ENCODE peak calls at places on chromosome 21, in seven cellular contexts. G is HFF-Myc, T is right lobe of liver, W is cardiac fibroblast, Y is H7, R is right cardiac atrium, N is heart right ventricle. K is an unnamed sample.

GRCh38 chr21:28142692-28143091 is 850.0 kb downstream of the LTN1 start:
- DNase-seq in G (peak; percentile 49), T (no peak), W (peak; percentile 46), Y (no peak), R (no peak), N (no peak), K (no peak)

GRCh38 chr21:25999935-26000582 is 170.5 kb downstream of the APP start:
- DNase-seq in G (no peak), T (no peak), W (no peak), Y (no peak), R (peak; percentile 34), N (no peak), K (no peak)

GRCh38 chr21:24163539-24163938 is 1443.7 kb downstream of the MRPL39 start:
- DNase-seq in G (no peak), T (no peak), W (no peak), Y (no peak), R (no peak), N (no peak), K (no peak)

GRCh38 chr21:32475162-32475812 is 62.8 kb downstream of the EVA1C start:
- DNase-seq in G (peak; percentile 15), T (no peak), W (peak; percentile 88), Y (no peak), R (no peak), N (no peak), K (no peak)

GRCh38 chr21:34915364-34915834 is 133.7 kb downstream of the RUNX1 start:
- DNase-seq in G (no peak), T (no peak), W (peak; percentile 25), Y (no peak), R (no peak), N (no peak), K (no peak)

GRCh38 chr21:36429672-36430546 is 44.7 kb downstream of the CHAF1B start:
- DNase-seq in G (peak; percentile 97), T (peak; percentile 59), W (peak; percentile 96), Y (peak; percentile 71), R (peak; percentile 87), N (peak; percentile 64), K (peak; percentile 91)

GRCh38 chr21:32392299-32392879 is 423 bp downstream of the URB1 start:
- DNase-seq in G (no peak), T (no peak), W (no peak), Y (no peak), R (no peak), N (no peak), K (no peak)

GRCh38 chr21:34795152-34796141 is 126.7 kb downstream of the CLIC6 start:
- DNase-seq in G (no peak), T (peak; percentile 70), W (peak; percentile 64), Y (no peak), R (no peak), N (no peak), K (no peak)

GRCh38 chr21:42460391-42461184 is 35.4 kb downstream of the RSPH1 start:
- DNase-seq in G (no peak), T (peak; percentile 40), W (no peak), Y (no peak), R (no peak), N (no peak), K (peak; percentile 45)

GRCh38 chr21:28776251-28776650 is 216.4 kb downstream of the LTN1 start:
- DNase-seq in G (no peak), T (no peak), W (peak; percentile 59), Y (no peak), R (no peak), N (no peak), K (no peak)

GRCh38 chr21:35026617-35027557 is 22.2 kb downstream of the RUNX1 start:
- DNase-seq in G (no peak), T (peak; percentile 60), W (peak; percentile 69), Y (peak; percentile 66), R (peak; percentile 84), N (peak; percentile 66), K (peak; percentile 74)

GRCh38 chr21:42535602-42536171 is 22.0 kb downstream of the SLC37A1 start:
- DNase-seq in G (no peak), T (peak; percentile 94), W (no peak), Y (no peak), R (no peak), N (no peak), K (no peak)

GRCh38 chr21:14737922-14738321 is 191.8 kb upstream of the SAMSN1 start:
- DNase-seq in G (peak; percentile 16), T (no peak), W (peak; percentile 71), Y (peak; percentile 12), R (no peak), N (no peak), K (no peak)

GRCh38 chr21:41953831-41954653 is at the start of gene C2CD2:
- DNase-seq in G (peak; percentile 42), T (peak; percentile 82), W (peak; percentile 82), Y (peak; percentile 98), R (peak; percentile 88), N (peak; percentile 82), K (peak; percentile 89)

GRCh38 chr21:14591882-14592281 is 45.8 kb upstream of the SAMSN1 start:
- DNase-seq in G (no peak), T (peak; percentile 76), W (peak; percentile 79), Y (no peak), R (peak; percentile 60), N (no peak), K (no peak)

GRCh38 chr21:15852146-15852545 is 122.4 kb downstream of the USP25 start:
- DNase-seq in G (no peak), T (no peak), W (no peak), Y (no peak), R (no peak), N (no peak), K (no peak)

GRCh38 chr21:37008705-37009104 is 2.2 kb downstream of the RIPPLY3 start:
- DNase-seq in G (no peak), T (no peak), W (no peak), Y (peak; percentile 61), R (no peak), N (no peak), K (peak; percentile 65)

GRCh38 chr21:36917487-36918158 is 48.8 kb downstream of the HLCS start:
- DNase-seq in G (no peak), T (peak; percentile 64), W (peak; percentile 73), Y (peak; percentile 77), R (no peak), N (no peak), K (peak; percentile 81)

GRCh38 chr21:34890258-34890723 is 158.8 kb downstream of the RUNX1 start:
- DNase-seq in G (no peak), T (no peak), W (no peak), Y (no peak), R (no peak), N (no peak), K (no peak)

GRCh38 chr21:26790289-26790688 is 54.9 kb downstream of the ADAMTS1 start:
- DNase-seq in G (no peak), T (no peak), W (no peak), Y (no peak), R (no peak), N (no peak), K (no peak)

DNA sequence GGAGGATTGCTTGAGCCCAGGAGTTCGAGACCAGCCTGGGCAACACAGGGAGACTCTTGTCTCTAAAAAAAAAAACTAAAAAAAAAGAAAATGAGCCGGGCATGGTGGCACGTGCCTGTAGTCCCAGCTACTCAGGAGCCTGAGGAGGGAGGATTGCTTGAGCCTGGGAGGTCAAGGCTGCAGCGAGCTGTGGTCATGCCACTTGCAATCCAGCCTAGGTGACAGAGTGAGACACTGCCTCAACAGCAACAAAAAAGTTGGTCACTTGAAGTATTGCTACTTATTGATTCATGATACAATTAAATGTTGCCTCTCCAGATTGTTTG is 57.9 kb upstream of the CXADR start:
- DNase-seq in G (no peak), T (no peak), W (no peak), Y (no peak), R (no peak), N (no peak), K (no peak)
- H3K4me3 ChIP-seq in G (peak overlapping the region; percentile 12), T (no peak overlapping the region), W (no peak overlapping the region), Y (peak overlapping the region; percentile 41), R (no peak overlapping the region), N (no peak overlapping the region), K (peak overlapping the region; percentile 55)

GRCh38 chr21:43811262-43812105 is 22.1 kb downstream of the RRP1 start:
- DNase-seq in G (no peak), T (no peak), W (no peak), Y (no peak), R (peak; percentile 71), N (no peak), K (peak; percentile 68)
- H3K4me3 ChIP-seq in G (no peak overlapping the region), T (no peak overlapping the region), W (no peak overlapping the region), Y (no peak overlapping the region), R (no peak overlapping the region), N (no peak overlapping the region), K (no peak overlapping the region)

GRCh38 chr21:29854795-29855194 is 85.0 kb downstream of the GRIK1 start:
- DNase-seq in G (no peak), T (no peak), W (no peak), Y (no peak), R (no peak), N (no peak), K (no peak)
- H3K4me3 ChIP-seq in G (no peak overlapping the region), T (no peak overlapping the region), W (no peak overlapping the region), Y (no peak overlapping the region), R (no peak overlapping the region), N (no peak overlapping the region), K (no peak overlapping the region)

GRCh38 chr21:45293214-45293725 is 5.6 kb upstream of the POFUT2 start:
- DNase-seq in G (no peak), T (no peak), W (no peak), Y (peak; percentile 61), R (peak; percentile 68), N (no peak), K (peak; percentile 59)

GRCh38 chr21:45295576-45296365 is 8.1 kb upstream of the POFUT2 start:
- DNase-seq in G (no peak), T (no peak), W (peak; percentile 59), Y (peak; percentile 30), R (peak; percentile 17), N (no peak), K (peak; percentile 35)

GRCh38 chr21:45293726-45294401 is 6.2 kb upstream of the POFUT2 start:
- DNase-seq in G (no peak), T (no peak), W (no peak), Y (peak; percentile 71), R (peak; percentile 81), N (no peak), K (peak; percentile 58)

GRCh38 chr21:45296638-45297037 is 8.9 kb upstream of the POFUT2 start:
- DNase-seq in G (no peak), T (no peak), W (no peak), Y (no peak), R (peak; percentile 7), N (no peak), K (no peak)

GRCh38 chr21:45294509-45295291 is 7.0 kb upstream of the POFUT2 start:
- DNase-seq in G (peak; percentile 88), T (peak; percentile 64), W (peak; percentile 99), Y (peak; percentile 80), R (peak; percentile 94), N (peak; percentile 89), K (peak; percentile 83)
- H3K4me3 ChIP-seq in G (peak overlapping the region; percentile 13), T (no peak overlapping the region), W (no peak overlapping the region), Y (no peak overlapping the region), R (no peak overlapping the region), N (no peak overlapping the region), K (no peak overlapping the region)

K was measured in endodermal cell.